ENCODE peak calls at places on chromosomes 4 and X, in six cellular contexts. One of them, this sample, is unnamed.

GRCh38 chr4:74217365-74217764 is 59.4 kb downstream of the MTHFD2L start:
- DNase-seq in spleen: no peak
- DNase-seq in choroid plexus epithelial cell: peak
- DNase-seq in hepatocyte: no peak
- DNase-seq in DND-41: no peak
- DNase-seq in WERI-Rb-1: no peak
- DNase-seq in this sample: no peak

GRCh38 chrX:13077168-13077567 is 32.7 kb upstream of the FAM9C start:
- DNase-seq in choroid plexus epithelial cell: peak
- DNase-seq in spleen: no peak
- DNase-seq in WERI-Rb-1: no peak
- DNase-seq in hepatocyte: no peak
- DNase-seq in DND-41: peak
- DNase-seq in this sample: no peak

GRCh38 chr4:52864816-52865215 is 2.7 kb downstream of the RASL11B start:
- DNase-seq in DND-41: no peak
- DNase-seq in WERI-Rb-1: no peak
- DNase-seq in choroid plexus epithelial cell: peak
- DNase-seq in spleen: no peak
- DNase-seq in hepatocyte: peak
- DNase-seq in this sample: no peak

GRCh38 chrX:119635799-119636198 is 29.6 kb upstream of the NKRF start:
- DNase-seq in hepatocyte: no peak
- DNase-seq in DND-41: no peak
- DNase-seq in WERI-Rb-1: no peak
- DNase-seq in choroid plexus epithelial cell: no peak
- DNase-seq in spleen: no peak
- DNase-seq in this sample: no peak

GRCh38 chr4:101283436-101283835 is 63.9 kb downstream of the PPP3CA start:
- DNase-seq in spleen: no peak
- DNase-seq in choroid plexus epithelial cell: no peak
- DNase-seq in hepatocyte: no peak
- DNase-seq in WERI-Rb-1: no peak
- DNase-seq in DND-41: no peak
- DNase-seq in this sample: no peak

GRCh38 chr4:148026022-148026421 is 294.1 kb downstream of the ARHGAP10 start:
- DNase-seq in choroid plexus epithelial cell: peak
- DNase-seq in WERI-Rb-1: no peak
- DNase-seq in spleen: no peak
- DNase-seq in hepatocyte: no peak
- DNase-seq in DND-41: no peak
- DNase-seq in this sample: no peak

GRCh38 chr4:163866728-163867313 is 372.3 kb downstream of the TMA16 start:
- DNase-seq in hepatocyte: no peak
- DNase-seq in choroid plexus epithelial cell: no peak
- DNase-seq in WERI-Rb-1: no peak
- DNase-seq in spleen: no peak
- DNase-seq in DND-41: no peak
- DNase-seq in this sample: no peak

GRCh38 chrX:72078411-72078810 is 53.3 kb downstream of the RTL5 start:
- DNase-seq in hepatocyte: no peak
- DNase-seq in WERI-Rb-1: no peak
- DNase-seq in DND-41: no peak
- DNase-seq in choroid plexus epithelial cell: no peak
- DNase-seq in spleen: no peak
- DNase-seq in this sample: no peak

GRCh38 chr4:89039735-89040338 is 17.1 kb downstream of the FAM13A start:
- DNase-seq in DND-41: no peak
- DNase-seq in spleen: no peak
- DNase-seq in hepatocyte: no peak
- DNase-seq in WERI-Rb-1: no peak
- DNase-seq in choroid plexus epithelial cell: no peak
- DNase-seq in this sample: no peak

GRCh38 chrX:153342762-153343558 is 9.0 kb downstream of the ZNF275 start:
- DNase-seq in spleen: no peak
- DNase-seq in DND-41: no peak
- DNase-seq in hepatocyte: no peak
- DNase-seq in choroid plexus epithelial cell: no peak
- DNase-seq in WERI-Rb-1: no peak
- DNase-seq in this sample: no peak

GRCh38 chrX:37349131-37350033 is at the start of gene PRRG1:
- DNase-seq in spleen: peak
- DNase-seq in choroid plexus epithelial cell: peak
- DNase-seq in WERI-Rb-1: peak
- DNase-seq in DND-41: no peak
- DNase-seq in hepatocyte: peak
- DNase-seq in this sample: peak

GRCh38 chr4:144732584-144733130 is 86.7 kb downstream of the HHIP start:
- DNase-seq in DND-41: no peak
- DNase-seq in spleen: no peak
- DNase-seq in hepatocyte: no peak
- DNase-seq in WERI-Rb-1: no peak
- DNase-seq in choroid plexus epithelial cell: no peak
- DNase-seq in this sample: no peak

GRCh38 chr4:128424524-128425195 is 137.0 kb upstream of the PGRMC2 start:
- DNase-seq in WERI-Rb-1: no peak
- DNase-seq in spleen: no peak
- DNase-seq in hepatocyte: no peak
- DNase-seq in DND-41: no peak
- DNase-seq in choroid plexus epithelial cell: peak
- DNase-seq in this sample: no peak

GRCh38 chr4:15749001-15749400 is 29.1 kb upstream of the CD38 start:
- DNase-seq in hepatocyte: no peak
- DNase-seq in choroid plexus epithelial cell: no peak
- DNase-seq in WERI-Rb-1: peak
- DNase-seq in DND-41: no peak
- DNase-seq in spleen: no peak
- DNase-seq in this sample: no peak

GRCh38 chrX:104659037-104659744 is 93.2 kb downstream of the IL1RAPL2 start:
- DNase-seq in DND-41: no peak
- DNase-seq in hepatocyte: no peak
- DNase-seq in WERI-Rb-1: no peak
- DNase-seq in spleen: no peak
- DNase-seq in choroid plexus epithelial cell: peak
- DNase-seq in this sample: peak

DNA sequence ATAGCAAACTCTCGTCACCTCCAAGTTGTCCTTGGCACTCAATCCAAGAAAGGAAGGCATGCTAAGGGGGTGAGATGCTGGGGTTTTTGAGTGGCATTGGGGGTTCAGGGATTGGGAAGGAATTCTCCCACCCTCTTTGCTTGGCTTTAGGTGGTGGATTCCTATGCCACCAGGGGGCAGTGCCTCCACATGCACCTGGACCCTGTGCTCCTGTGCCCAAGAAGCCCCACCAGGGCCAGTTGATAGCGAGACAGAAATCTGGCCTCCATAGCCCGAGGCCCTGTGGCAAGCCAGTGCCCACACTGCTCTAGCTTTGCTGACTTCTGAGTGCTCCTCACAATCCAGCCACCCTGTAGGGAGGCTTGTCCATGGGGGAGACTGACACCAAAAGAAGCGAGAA is 2.0 kb upstream of the FATE1 start:
- DNase-seq in spleen: no peak
- DNase-seq in DND-41: peak
- DNase-seq in hepatocyte: peak
- DNase-seq in WERI-Rb-1: peak
- DNase-seq in choroid plexus epithelial cell: peak
- DNase-seq in this sample: peak
- TF ChIP-seq CTCF in spleen: no peak
- TF ChIP-seq CTCF in DND-41: peak
- TF ChIP-seq CTCF in hepatocyte: no peak
- TF ChIP-seq CTCF in WERI-Rb-1: peak
- TF ChIP-seq CTCF in choroid plexus epithelial cell: peak
- TF ChIP-seq CTCF in this sample: peak

GRCh38 chr4:2950221-2950989 is 12.8 kb downstream of the NOP14 start:
- DNase-seq in spleen: peak
- DNase-seq in choroid plexus epithelial cell: no peak
- DNase-seq in WERI-Rb-1: no peak
- DNase-seq in hepatocyte: no peak
- DNase-seq in DND-41: no peak
- DNase-seq in this sample: no peak

GRCh38 chr4:2958446-2958845 is 4.8 kb downstream of the NOP14 start:
- DNase-seq in spleen: no peak
- DNase-seq in choroid plexus epithelial cell: peak
- DNase-seq in DND-41: no peak
- DNase-seq in WERI-Rb-1: no peak
- DNase-seq in hepatocyte: no peak
- DNase-seq in this sample: no peak

GRCh38 chr4:2949782-2950125 is 13.5 kb downstream of the NOP14 start:
- DNase-seq in DND-41: no peak
- DNase-seq in hepatocyte: no peak
- DNase-seq in choroid plexus epithelial cell: no peak
- DNase-seq in spleen: peak
- DNase-seq in WERI-Rb-1: no peak
- DNase-seq in this sample: no peak

GRCh38 chr4:2953496-2953895 is 9.7 kb downstream of the NOP14 start:
- DNase-seq in spleen: no peak
- DNase-seq in hepatocyte: no peak
- DNase-seq in WERI-Rb-1: no peak
- DNase-seq in choroid plexus epithelial cell: no peak
- DNase-seq in DND-41: no peak
- DNase-seq in this sample: no peak

DNA sequence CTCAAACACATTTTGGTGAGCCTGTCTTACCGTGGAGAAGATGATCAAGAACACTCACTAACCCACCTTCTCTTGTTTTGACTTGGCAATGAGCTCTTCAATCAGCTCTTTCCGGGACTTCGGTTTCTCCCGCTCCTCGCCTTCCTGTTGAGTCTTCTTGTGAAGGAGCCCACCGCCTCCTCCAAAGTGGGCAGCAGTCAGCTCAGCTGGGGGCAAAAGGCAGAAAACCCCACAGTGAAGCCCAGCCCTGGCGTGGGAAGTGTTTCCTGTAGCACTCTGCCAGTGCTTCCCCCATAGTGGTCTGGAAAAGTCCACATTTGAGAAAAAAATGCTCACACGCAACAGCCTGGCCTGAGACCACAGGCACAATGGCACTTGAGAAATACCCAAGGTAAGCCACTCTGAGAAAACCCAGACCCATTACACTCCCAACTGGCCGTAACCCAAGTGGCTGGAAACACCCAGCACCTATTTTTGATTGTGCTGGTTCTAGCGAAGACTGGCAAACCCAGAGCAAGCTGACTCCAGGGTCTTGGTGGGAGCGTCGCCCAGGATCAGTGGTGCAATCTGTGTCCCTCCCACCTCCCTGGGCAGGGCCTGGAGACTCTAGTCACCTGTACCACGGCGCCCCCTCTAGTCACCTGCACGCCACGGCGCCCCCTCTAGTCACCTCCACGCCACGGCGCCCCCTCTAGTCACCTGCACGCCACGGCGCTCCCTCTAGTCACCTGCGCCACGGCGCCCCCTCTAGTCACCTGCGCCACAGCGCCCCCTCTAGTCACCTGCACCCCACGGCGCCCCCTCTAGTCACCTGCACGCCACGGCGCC is 8.6 kb downstream of the NOP14 start:
- DNase-seq in spleen: peak
- DNase-seq in DND-41: no peak
- DNase-seq in WERI-Rb-1: peak
- DNase-seq in choroid plexus epithelial cell: no peak
- DNase-seq in hepatocyte: no peak
- DNase-seq in this sample: no peak
- TF ChIP-seq CTCF in spleen: no peak
- TF ChIP-seq CTCF in DND-41: peak
- TF ChIP-seq CTCF in WERI-Rb-1: peak
- TF ChIP-seq CTCF in choroid plexus epithelial cell: no peak
- TF ChIP-seq CTCF in hepatocyte: peak
- TF ChIP-seq CTCF in this sample: peak

GRCh38 chr4:95830647-95831046 is 9.2 kb upstream of the PDHA2 start:
- DNase-seq in choroid plexus epithelial cell: no peak
- DNase-seq in WERI-Rb-1: no peak
- DNase-seq in spleen: no peak
- DNase-seq in DND-41: no peak
- DNase-seq in hepatocyte: no peak
- DNase-seq in this sample: no peak

GRCh38 chr4:95838192-95838591 is 1.7 kb upstream of the PDHA2 start:
- DNase-seq in spleen: no peak
- DNase-seq in hepatocyte: no peak
- DNase-seq in DND-41: no peak
- DNase-seq in choroid plexus epithelial cell: no peak
- DNase-seq in WERI-Rb-1: no peak
- DNase-seq in this sample: no peak

GRCh38 chr4:95839891-95840290 is at the start of gene PDHA2:
- DNase-seq in spleen: peak
- DNase-seq in hepatocyte: no peak
- DNase-seq in WERI-Rb-1: no peak
- DNase-seq in DND-41: no peak
- DNase-seq in choroid plexus epithelial cell: no peak
- DNase-seq in this sample: no peak

GRCh38 chr4:95833652-95834276 is 6.1 kb upstream of the PDHA2 start:
- DNase-seq in choroid plexus epithelial cell: no peak
- DNase-seq in spleen: no peak
- DNase-seq in WERI-Rb-1: no peak
- DNase-seq in DND-41: no peak
- DNase-seq in hepatocyte: no peak
- DNase-seq in this sample: no peak

GRCh38 chr4:95835672-95836071 is 4.2 kb upstream of the PDHA2 start:
- DNase-seq in spleen: no peak
- DNase-seq in hepatocyte: peak
- DNase-seq in choroid plexus epithelial cell: peak
- DNase-seq in DND-41: peak
- DNase-seq in WERI-Rb-1: peak
- DNase-seq in this sample: no peak
- TF ChIP-seq CTCF in spleen: no peak
- TF ChIP-seq CTCF in hepatocyte: peak
- TF ChIP-seq CTCF in choroid plexus epithelial cell: peak
- TF ChIP-seq CTCF in DND-41: peak
- TF ChIP-seq CTCF in WERI-Rb-1: peak
- TF ChIP-seq CTCF in this sample: peak

DNA sequence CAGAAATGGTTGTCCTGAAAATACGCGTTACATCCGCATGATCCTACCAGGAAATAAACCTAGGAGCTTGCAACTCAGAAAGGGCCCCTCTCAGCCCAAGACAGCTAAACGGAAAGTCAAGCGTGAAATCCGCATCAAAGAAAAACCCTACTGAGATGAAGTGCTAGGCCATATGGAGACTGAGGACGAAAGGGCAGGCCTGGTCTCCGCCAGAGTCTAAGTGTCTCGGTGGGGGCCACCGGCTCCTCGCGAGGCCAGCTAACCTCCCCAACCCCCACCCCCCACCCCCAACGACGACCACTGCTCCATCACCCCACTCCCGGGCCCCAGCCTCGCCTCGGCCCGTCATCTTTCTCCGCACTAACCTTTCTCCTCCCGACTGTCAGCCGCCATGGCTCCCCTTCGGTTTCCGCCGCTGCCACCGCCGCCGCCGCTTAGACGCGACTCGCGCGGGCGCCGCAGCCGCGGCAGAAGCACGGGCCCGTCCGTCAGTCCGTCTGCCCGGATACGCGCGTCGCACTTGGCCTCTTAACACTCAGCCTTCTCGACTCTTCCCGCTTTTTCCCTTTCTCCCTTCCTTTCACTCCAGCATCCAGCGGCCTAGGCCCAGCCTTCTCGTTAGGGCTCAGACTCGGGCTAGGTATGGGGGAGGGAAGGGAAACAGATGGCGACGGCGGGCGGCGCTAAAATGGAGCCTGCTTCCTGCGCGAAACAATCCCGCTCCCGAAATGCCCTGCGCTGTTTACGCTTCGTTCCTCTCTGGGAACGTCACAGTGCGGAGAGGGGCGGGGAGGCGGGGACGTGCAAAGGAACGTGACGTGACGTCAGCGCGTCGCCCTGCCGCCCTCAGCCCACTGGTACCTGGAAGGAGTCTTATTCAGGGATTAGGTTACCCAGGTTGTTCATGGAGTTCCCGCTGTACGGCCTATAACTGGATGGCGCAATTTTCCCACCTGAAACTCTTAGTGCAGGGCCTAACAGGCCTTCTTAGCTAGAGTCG is at the start of gene YTHDC1:
- DNase-seq in hepatocyte: peak
- DNase-seq in DND-41: peak
- DNase-seq in WERI-Rb-1: peak
- DNase-seq in choroid plexus epithelial cell: peak
- DNase-seq in spleen: peak
- DNase-seq in this sample: peak
- TF ChIP-seq CTCF in hepatocyte: no peak
- TF ChIP-seq CTCF in DND-41: no peak
- TF ChIP-seq CTCF in WERI-Rb-1: no peak
- TF ChIP-seq CTCF in choroid plexus epithelial cell: no peak
- TF ChIP-seq CTCF in spleen: no peak
- TF ChIP-seq CTCF in this sample: no peak

This sample was measured in Calu3.